ENCODE peak calls at places on chromosomes 5 and 9, in four cellular contexts. U, A, H and Q are unnamed samples.

GRCh38 chr5:32436553-32437262 is 7.8 kb downstream of the ZFR start:
- DNase-seq in A (peak; percentile 56), H (no peak), U (no peak), Q (no peak)

GRCh38 chr9:6098431-6098830 is 83.0 kb upstream of the RANBP6 start:
- DNase-seq in H (no peak), U (no peak), A (no peak), Q (no peak)

GRCh38 chr9:72979405-72980100 is 26.7 kb upstream of the ALDH1A1 start:
- DNase-seq in A (no peak), U (no peak), H (no peak), Q (no peak)

GRCh38 chr5:143968071-143968878 is 156.3 kb downstream of the HMHB1 start:
- DNase-seq in A (no peak), H (no peak), U (peak; percentile 82), Q (no peak)

GRCh38 chr9:35689601-35690446 is at the start of gene TPM2:
- DNase-seq in A (peak; percentile 20), H (peak; percentile 91), U (no peak), Q (peak; percentile 69)

GRCh38 chr5:136811551-136811950 is 446.2 kb upstream of the TRPC7 start:
- DNase-seq in A (no peak), H (peak; percentile 52), U (peak; percentile 73), Q (no peak)

GRCh38 chr9:81461196-81461595 is 228.2 kb downstream of the TLE1 start:
- DNase-seq in A (no peak), U (no peak), H (no peak), Q (no peak)

GRCh38 chr9:114837923-114838322 is 32.1 kb upstream of the TNFSF15 start:
- DNase-seq in U (no peak), H (no peak), A (no peak), Q (no peak)

GRCh38 chr5:58240286-58240685 is 219.6 kb downstream of the PLK2 start:
- DNase-seq in A (no peak), U (no peak), H (no peak), Q (no peak)

GRCh38 chr9:87672586-87672985 is 53.3 kb upstream of the CTSL start:
- DNase-seq in U (no peak), A (no peak), H (no peak), Q (no peak)

GRCh38 chr5:177354716-177355115 is 3.0 kb upstream of the RGS14 start:
- DNase-seq in H (no peak), U (no peak), A (no peak), Q (no peak)

GRCh38 chr9:126883636-126884035 is 23.2 kb downstream of the ZBTB34 start:
- DNase-seq in H (no peak), A (no peak), U (no peak), Q (no peak)

GRCh38 chr9:124281934-124282351 is 24.2 kb downstream of the NEK6 start:
- DNase-seq in H (no peak), A (no peak), U (no peak), Q (no peak)

GRCh38 chr5:140035881-140036280 is 7.2 kb downstream of the NRG2 start:
- DNase-seq in A (no peak), H (no peak), U (no peak), Q (peak; percentile 26)
- TF ChIP-seq CTCF in A (no peak), H (no peak), U (no peak), Q (no peak)

GRCh38 chr5:40669606-40670005 is 10.1 kb upstream of the PTGER4 start:
- DNase-seq in U (no peak), H (no peak), A (no peak), Q (no peak)

GRCh38 chr5:40665902-40666301 is 13.8 kb upstream of the PTGER4 start:
- DNase-seq in U (no peak), A (no peak), H (no peak), Q (no peak)

GRCh38 chr5:40667171-40667663 is 12.5 kb upstream of the PTGER4 start:
- DNase-seq in H (no peak), A (no peak), U (no peak), Q (no peak)

GRCh38 chr5:40672440-40672839 is 7.3 kb upstream of the PTGER4 start:
- DNase-seq in A (no peak), H (no peak), U (no peak), Q (no peak)

GRCh38 chr5:40666657-40667056 is 13.1 kb upstream of the PTGER4 start:
- DNase-seq in A (no peak), H (no peak), U (no peak), Q (no peak)
- TF ChIP-seq CTCF in A (no peak), H (no peak), U (no peak), Q (no peak)

GRCh38 chr9:17578911-17579793 is at the start of gene SH3GL2:
- DNase-seq in H (peak; percentile 62), U (no peak), A (peak; percentile 68), Q (peak; percentile 79)
- TF ChIP-seq CTCF in H (no peak), U (no peak), A (no peak), Q (no peak)

DNA sequence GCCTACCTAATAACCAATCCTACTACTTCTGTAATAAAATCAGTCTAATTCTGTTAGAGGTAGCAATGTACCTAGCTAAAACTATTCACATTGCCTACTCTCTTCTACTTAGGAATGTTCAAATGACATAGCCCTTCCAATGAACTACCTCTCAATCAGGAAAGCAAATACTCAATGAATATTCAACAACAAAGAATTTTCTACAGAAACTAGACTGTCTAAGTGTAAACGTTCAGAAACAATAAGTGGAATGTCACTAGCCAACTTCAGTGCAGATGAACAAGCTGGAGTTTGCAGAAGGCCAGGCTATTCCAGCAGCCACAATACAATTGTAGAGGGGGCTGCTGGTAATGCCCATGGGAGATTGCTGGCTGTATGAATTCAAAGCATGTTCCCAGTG is 743.2 kb upstream of the CDH10 start:
- DNase-seq in A (no peak), U (no peak), H (no peak), Q (no peak)
- TF ChIP-seq CTCF in A (no peak), U (no peak), H (no peak), Q (no peak)

DNA sequence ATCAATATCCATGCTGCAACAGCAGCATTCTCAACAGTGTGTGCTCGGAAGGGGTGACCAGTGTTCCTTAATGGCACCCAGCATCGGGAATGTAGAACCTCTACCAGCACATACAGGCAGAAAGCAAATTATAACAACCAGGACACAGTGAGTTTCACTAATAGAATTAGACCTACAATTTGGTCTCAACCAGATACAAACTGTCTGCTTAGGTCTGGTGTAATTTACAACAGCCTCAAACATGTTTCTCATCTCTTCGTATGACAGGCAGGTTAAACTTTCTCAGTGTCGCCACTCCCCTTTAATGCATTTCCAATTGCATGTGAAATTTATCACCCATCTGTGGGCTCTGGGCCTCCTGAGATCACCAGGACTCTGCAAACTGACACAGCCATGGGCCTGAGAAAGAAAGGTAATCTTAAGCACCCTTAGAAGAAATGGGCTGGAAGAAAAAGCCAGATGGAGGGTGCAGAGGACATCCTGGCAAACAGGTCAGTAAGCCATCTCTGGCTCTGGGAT is 218.7 kb downstream of the DCP2 start:
- DNase-seq in H (no peak), U (no peak), A (no peak), Q (no peak)
- TF ChIP-seq CTCF in H (no peak), U (no peak), A (no peak), Q (no peak)

GRCh38 chr9:111399772-111400563 is 69.9 kb upstream of the OR2K2 start:
- DNase-seq in A (peak; percentile 22), H (no peak), U (no peak), Q (no peak)
- TF ChIP-seq CTCF in A (peak; percentile 29), H (peak; percentile 22), U (peak; percentile 47), Q (no peak)